ENCODE peak calls at places on chromosomes 4 and X, in seven cellular contexts. R is fibroblast of villous mesenchyme, V is lower leg skin, M is PC-9, L is Calu3, S is kidney epithelial cell, Q is colonic mucosa. Y is an unnamed sample.

GRCh38 chrX:44400588-44400987 is 57.1 kb upstream of the EFHC2 start:
- DNase-seq in R (peak; percentile 63), V (no peak), M (peak; percentile 64), L (no peak), S (peak; percentile 78), Q (no peak), Y (peak; percentile 77)

GRCh38 chr4:24477919-24478318 is 106.4 kb downstream of the DHX15 start:
- DNase-seq in R (peak; percentile 47), V (no peak), M (no peak), L (no peak), S (peak; percentile 61), Q (no peak), Y (peak; percentile 56)

GRCh38 chr4:54152846-54153600 is 53.1 kb downstream of the GSX2 start:
- DNase-seq in R (peak; percentile 50), V (no peak), M (peak; percentile 37), L (no peak), S (peak; percentile 41), Q (no peak), Y (peak; percentile 89)

GRCh38 chr4:106809083-106809482 is 227.0 kb downstream of the DKK2 start:
- DNase-seq in R (peak; percentile 53), V (no peak), M (no peak), L (peak; percentile 15), S (no peak), Q (no peak), Y (peak; percentile 73)

GRCh38 chr4:70515342-70516245 is 2.8 kb upstream of the AMTN start:
- DNase-seq in R (peak; percentile 64), V (no peak), M (no peak), L (no peak), S (no peak), Q (no peak), Y (no peak)

GRCh38 chr4:75135068-75135825 is 202.3 kb downstream of the PARM1 start:
- DNase-seq in R (no peak), V (no peak), M (no peak), L (no peak), S (no peak), Q (no peak), Y (no peak)

GRCh38 chrX:1521459-1521956 is 15.5 kb downstream of the P2RY8 start:
- DNase-seq in R (no peak), V (no peak), M (no peak), L (no peak), S (no peak), Q (no peak), Y (no peak)

GRCh38 chr4:177448850-177449249 is 6.6 kb upstream of the AGA start:
- DNase-seq in R (peak; percentile 81), V (no peak), M (no peak), L (no peak), S (peak; percentile 9), Q (no peak), Y (peak; percentile 86)

GRCh38 chrX:65528705-65529340 is 5.8 kb downstream of the LAS1L start:
- DNase-seq in R (peak; percentile 28), V (peak; percentile 13), M (no peak), L (peak; percentile 58), S (no peak), Q (peak; percentile 59), Y (peak; percentile 8)

GRCh38 chr4:168711197-168712120 is 214.6 kb downstream of the PALLD start:
- DNase-seq in R (peak; percentile 63), V (peak; percentile 31), M (no peak), L (no peak), S (no peak), Q (no peak), Y (peak; percentile 96)

GRCh38 chrX:131783555-131784338 is 239.4 kb upstream of the STK26 start:
- DNase-seq in R (peak; percentile 96), V (no peak), M (no peak), L (no peak), S (peak; percentile 60), Q (peak; percentile 88), Y (no peak)

GRCh38 chr4:3671571-3672464 is 94.4 kb upstream of the ADRA2C start:
- DNase-seq in R (peak; percentile 80), V (no peak), M (peak; percentile 58), L (no peak), S (no peak), Q (no peak), Y (no peak)

GRCh38 chrX:426881-427280 is 40.2 kb upstream of the PPP2R3B start:
- DNase-seq in R (no peak), V (no peak), M (no peak), L (no peak), S (no peak), Q (no peak), Y (peak; percentile 14)

GRCh38 chrX:3346436-3347329 is at the start of gene MXRA5:
- DNase-seq in R (peak; percentile 46), V (no peak), M (no peak), L (peak; percentile 11), S (no peak), Q (no peak), Y (peak; percentile 69)

GRCh38 chrX:16804923-16805464 is 18.7 kb downstream of the TXLNG start:
- DNase-seq in R (no peak), V (no peak), M (no peak), L (no peak), S (no peak), Q (no peak), Y (no peak)

GRCh38 chrX:155612312-155613224 is at the start of gene TMLHE:
- DNase-seq in R (peak; percentile 55), V (peak; percentile 27), M (peak; percentile 43), L (peak; percentile 75), S (no peak), Q (peak; percentile 82), Y (peak; percentile 57)

GRCh38 chr4:188032170-188032569 is 36.6 kb downstream of the ZFP42 start:
- DNase-seq in R (no peak), V (no peak), M (no peak), L (no peak), S (no peak), Q (no peak), Y (no peak)

GRCh38 chr4:30718021-30718888 is 1.9 kb upstream of the PCDH7 start:
- DNase-seq in R (peak; percentile 49), V (no peak), M (peak; percentile 52), L (peak; percentile 6), S (no peak), Q (peak; percentile 49), Y (no peak)

GRCh38 chrX:103396186-103396585 is 19.8 kb downstream of the BEX3 start:
- DNase-seq in R (no peak), V (no peak), M (no peak), L (no peak), S (no peak), Q (no peak), Y (peak; percentile 24)

GRCh38 chr4:158239196-158239595 is 28.9 kb downstream of the TMEM144 start:
- DNase-seq in R (no peak), V (no peak), M (no peak), L (no peak), S (no peak), Q (no peak), Y (no peak)

GRCh38 chr4:76782837-76783236 is 115.1 kb downstream of the SOWAHB start:
- DNase-seq in R (peak; percentile 88), V (no peak), M (no peak), L (no peak), S (peak; percentile 56), Q (no peak), Y (peak; percentile 93)

GRCh38 chr4:76984127-76984526 is 34.6 kb downstream of the SEPTIN11 start:
- DNase-seq in R (peak; percentile 64), V (no peak), M (no peak), L (no peak), S (no peak), Q (no peak), Y (peak; percentile 74)

GRCh38 chrX:41984628-41985027 is 61.3 kb upstream of the CASK start:
- DNase-seq in R (no peak), V (no peak), M (peak; percentile 46), L (peak; percentile 48), S (peak; percentile 50), Q (peak; percentile 53), Y (no peak)

GRCh38 chrX:63250253-63250868 is 100.8 kb downstream of the SPIN4 start:
- DNase-seq in R (peak; percentile 80), V (peak; percentile 41), M (peak; percentile 66), L (peak; percentile 75), S (peak; percentile 9), Q (peak; percentile 65), Y (peak; percentile 89)

GRCh38 chr4:87560802-87561201 is 31.6 kb upstream of the SPARCL1 start:
- DNase-seq in R (no peak), V (no peak), M (no peak), L (no peak), S (no peak), Q (no peak), Y (no peak)

GRCh38 chrX:51802917-51803688 is 59.9 kb downstream of the GSPT2 start:
- DNase-seq in R (peak; percentile 56), V (peak; percentile 14), M (no peak), L (peak; percentile 66), S (peak; percentile 18), Q (peak; percentile 65), Y (peak; percentile 61)

GRCh38 chrX:51803833-51804232 is 60.6 kb downstream of the GSPT2 start:
- DNase-seq in R (peak; percentile 59), V (no peak), M (no peak), L (no peak), S (no peak), Q (no peak), Y (no peak)

GRCh38 chrX:51804741-51805140 is 61.5 kb downstream of the GSPT2 start:
- DNase-seq in R (no peak), V (no peak), M (no peak), L (no peak), S (no peak), Q (no peak), Y (no peak)
- TF ChIP-seq CTCF in R (no peak), V (no peak), M (peak; percentile 16), L (peak; percentile 20), S (no peak), Q (no peak), Y (no peak)

DNA sequence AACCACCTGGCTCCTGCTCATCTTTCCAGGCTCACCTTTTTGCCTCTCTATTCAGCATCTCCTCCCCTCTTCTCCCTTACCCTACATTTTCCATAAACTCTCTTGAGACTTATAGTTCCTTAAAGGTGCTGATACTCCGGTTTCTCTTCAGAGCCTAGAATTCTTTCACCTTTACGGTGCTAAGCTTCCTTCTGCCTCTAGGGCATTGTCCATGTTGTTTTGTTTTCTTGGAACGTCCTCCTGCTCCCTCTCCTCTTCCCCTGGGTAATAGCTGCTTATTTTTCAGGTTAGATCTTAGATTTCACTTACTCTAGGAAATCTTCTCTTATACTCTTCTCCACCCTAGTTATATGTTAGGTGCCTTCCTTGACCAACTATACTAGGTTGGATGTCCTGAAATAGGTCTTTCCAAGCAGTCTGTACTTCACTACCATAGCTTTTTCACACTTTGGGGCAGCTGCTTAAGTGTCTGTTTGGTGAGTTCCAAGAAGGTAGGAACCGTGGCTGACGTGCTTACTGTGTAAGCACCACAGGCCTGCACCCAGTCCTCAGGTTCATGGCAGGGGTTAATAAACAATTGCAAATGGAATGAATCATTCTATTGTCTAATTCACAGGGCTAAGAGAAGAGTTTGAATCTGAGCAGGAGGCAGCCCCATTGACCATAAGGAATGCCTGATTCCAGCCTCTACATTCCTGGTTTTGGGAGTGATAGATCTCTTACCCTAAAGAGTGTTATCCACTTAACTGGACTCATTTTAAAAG is 227.5 kb downstream of the MGST2 start:
- DNase-seq in R (no peak), V (no peak), M (no peak), L (no peak), S (peak; percentile 74), Q (no peak), Y (no peak)
- TF ChIP-seq CTCF in R (no peak), V (no peak), M (no peak), L (no peak), S (peak; percentile 3), Q (no peak), Y (no peak)

GRCh38 chr4:6343950-6344408 is 74.3 kb downstream of the WFS1 start:
- DNase-seq in R (no peak), V (no peak), M (peak; percentile 84), L (peak; percentile 68), S (peak; percentile 51), Q (no peak), Y (peak; percentile 36)
- TF ChIP-seq CTCF in R (no peak), V (no peak), M (no peak), L (no peak), S (peak; percentile 33), Q (no peak), Y (peak; percentile 6)

GRCh38 chrX:73913580-73913979 is 350.6 kb downstream of the CHIC1 start:
- DNase-seq in R (peak; percentile 42), V (no peak), M (no peak), L (no peak), S (no peak), Q (no peak), Y (no peak)
- TF ChIP-seq CTCF in R (no peak), V (no peak), M (no peak), L (no peak), S (no peak), Q (no peak), Y (no peak)